ENCODE peak calls at places on chromosomes 12 and 14, in seven cellular contexts. D, Z, S, U, P, K and E are unnamed samples.

GRCh38 chr14:50605776-50606175 is 45.8 kb downstream of the ATL1 start:
- DNase-seq in D (no peak), Z (no peak), S (no peak), U (no peak), P (no peak), K (peak; percentile 47), E (no peak)

GRCh38 chr14:98965061-98965460 is 306.9 kb downstream of the BCL11B start:
- DNase-seq in D (no peak), Z (no peak), S (no peak), U (no peak), P (no peak), K (no peak), E (no peak)

GRCh38 chr14:57317248-57317833 is 48.6 kb downstream of the AP5M1 start:
- DNase-seq in D (peak; percentile 69), Z (peak; percentile 64), S (peak; percentile 69), U (peak; percentile 70), P (peak; percentile 24), K (peak; percentile 80), E (peak; percentile 77)

GRCh38 chr14:96623676-96624484 is 121.7 kb downstream of the PAPOLA start:
- DNase-seq in D (no peak), Z (no peak), S (no peak), U (no peak), P (no peak), K (no peak), E (no peak)

GRCh38 chr12:152440-152839 is 61.5 kb downstream of the SLC6A12 start:
- DNase-seq in D (no peak), Z (no peak), S (no peak), U (no peak), P (no peak), K (peak; percentile 58), E (no peak)

GRCh38 chr14:26765768-26766550 is 168.1 kb upstream of the NOVA1 start:
- DNase-seq in D (no peak), Z (no peak), S (no peak), U (peak; percentile 39), P (no peak), K (peak; percentile 92), E (no peak)

GRCh38 chr12:45231515-45232145 is 15.7 kb downstream of the ANO6 start:
- DNase-seq in D (no peak), Z (no peak), S (no peak), U (no peak), P (no peak), K (peak; percentile 85), E (no peak)

GRCh38 chr14:37623971-37624370 is 28.5 kb downstream of the TTC6 start:
- DNase-seq in D (no peak), Z (no peak), S (no peak), U (no peak), P (no peak), K (no peak), E (no peak)

GRCh38 chr12:45914090-45914489 is 76.3 kb downstream of the SCAF11 start:
- DNase-seq in D (no peak), Z (no peak), S (no peak), U (peak; percentile 62), P (no peak), K (peak; percentile 92), E (no peak)

GRCh38 chr14:75342762-75343599 is 64.4 kb downstream of the FOS start:
- DNase-seq in D (no peak), Z (no peak), S (no peak), U (no peak), P (no peak), K (no peak), E (no peak)

GRCh38 chr12:98002887-98003493 is 512.4 kb upstream of the TMPO start:
- DNase-seq in D (no peak), Z (no peak), S (no peak), U (no peak), P (no peak), K (peak; percentile 36), E (no peak)

GRCh38 chr14:26621807-26622560 is 24.2 kb upstream of the NOVA1 start:
- DNase-seq in D (no peak), Z (no peak), S (no peak), U (no peak), P (no peak), K (peak; percentile 57), E (no peak)

GRCh38 chr12:107492393-107493134 is 193.0 kb upstream of the PWP1 start:
- DNase-seq in D (no peak), Z (no peak), S (no peak), U (no peak), P (no peak), K (no peak), E (no peak)

GRCh38 chr12:71315328-71315960 is 124.2 kb upstream of the LGR5 start:
- DNase-seq in D (no peak), Z (no peak), S (no peak), U (no peak), P (no peak), K (no peak), E (no peak)

GRCh38 chr12:25200703-25201102 is 5.7 kb downstream of the ETFRF1 start:
- DNase-seq in D (no peak), Z (no peak), S (no peak), U (no peak), P (no peak), K (peak; percentile 33), E (no peak)

GRCh38 chr12:5318874-5319273 is 113.0 kb upstream of the NTF3 start:
- DNase-seq in D (no peak), Z (no peak), S (no peak), U (peak; percentile 12), P (no peak), K (peak; percentile 25), E (no peak)

GRCh38 chr12:25550186-25550585 is 2.9 kb downstream of the LMNTD1 start:
- DNase-seq in D (no peak), Z (no peak), S (no peak), U (no peak), P (no peak), K (peak; percentile 77), E (no peak)

GRCh38 chr12:45014396-45014795 is 36.5 kb downstream of the DBX2 start:
- DNase-seq in D (no peak), Z (no peak), S (no peak), U (no peak), P (no peak), K (no peak), E (no peak)

GRCh38 chr14:51432302-51432948 is 192.4 kb downstream of the TMX1 start:
- DNase-seq in D (no peak), Z (no peak), S (no peak), U (no peak), P (no peak), K (no peak), E (no peak)

GRCh38 chr14:75562494-75562893 is 15.9 kb upstream of the FLVCR2 start:
- DNase-seq in D (no peak), Z (no peak), S (no peak), U (no peak), P (no peak), K (no peak), E (no peak)

GRCh38 chr14:64107438-64107837 is 186.7 kb downstream of the ESR2 start:
- DNase-seq in D (no peak), Z (no peak), S (no peak), U (no peak), P (no peak), K (no peak), E (no peak)

GRCh38 chr14:68682166-68683103 is 110.4 kb downstream of the ZFP36L1 start:
- DNase-seq in D (peak; percentile 47), Z (peak; percentile 46), S (no peak), U (peak; percentile 71), P (no peak), K (peak; percentile 97), E (no peak)

GRCh38 chr14:65369560-65369959 is 43.0 kb upstream of the FUT8 start:
- DNase-seq in D (no peak), Z (no peak), S (no peak), U (no peak), P (no peak), K (no peak), E (no peak)